ENCODE peak calls at places on chromosome 12, in seven cellular contexts. R is EL; L is stimulated activated CD4-positive, alpha-beta T cell treated with anti-CD3 and anti-CD28 coated beads, Interleukin-15, amount 100 ng/mL, for 24 hours; H is activated naive CD4-positive, alpha-beta T cell; Q is effector CD4-positive, alpha-beta T cell; G is HFFc6; W is pancreas. B is an unnamed sample.

GRCh38 chr12:105659355-105660075 is 329.0 kb downstream of the C12orf75 start:
- DNase-seq in G (no peak), R (no peak), Q (no peak), W (no peak), H (no peak), L (no peak), B (no peak)

GRCh38 chr12:15689751-15690191 is 99.4 kb downstream of the EPS8 start:
- DNase-seq in R (no peak), W (no peak), L (no peak), Q (no peak), G (no peak), H (no peak), B (no peak)

GRCh38 chr12:20214286-20214685 is 154.1 kb upstream of the PDE3A start:
- DNase-seq in L (no peak), H (no peak), G (no peak), R (peak), Q (no peak), W (no peak), B (no peak)

GRCh38 chr12:15688202-15688736 is 100.9 kb downstream of the EPS8 start:
- DNase-seq in L (no peak), R (no peak), H (no peak), Q (no peak), W (peak), G (no peak), B (no peak)

GRCh38 chr12:105079011-105079570 is 5.2 kb downstream of the ALDH1L2 start:
- DNase-seq in L (no peak), Q (no peak), G (no peak), H (no peak), R (no peak), W (no peak), B (no peak)

GRCh38 chr12:71562681-71563595 is 100.7 kb downstream of the ZFC3H1 start:
- DNase-seq in L (no peak), G (no peak), R (no peak), H (no peak), W (no peak), Q (no peak), B (no peak)

GRCh38 chr12:59113831-59114273 is 193.5 kb upstream of the LRIG3 start:
- DNase-seq in W (peak), L (peak), Q (no peak), R (peak), G (peak), H (no peak), B (peak)

GRCh38 chr12:71160585-71160984 is 2.8 kb upstream of the TSPAN8 start:
- DNase-seq in W (no peak), R (no peak), Q (no peak), L (no peak), G (no peak), H (no peak), B (no peak)

GRCh38 chr12:52585951-52586350 is 12.3 kb upstream of the KRT74 start:
- DNase-seq in G (no peak), L (peak), W (no peak), Q (peak), R (no peak), H (peak), B (no peak)

GRCh38 chr12:120741476-120742206 is 16.0 kb downstream of the ACADS start:
- DNase-seq in L (no peak), H (no peak), R (no peak), Q (no peak), W (no peak), G (no peak), B (no peak)